ENCODE peak calls at places on chromosomes 1 and 21, in four cellular contexts. G, Z, D and P are unnamed samples.

GRCh38 chr21:43347461-43347860 is 79.5 kb downstream of the SIK1 start:
- DNase-seq in G (no peak), Z (no peak), D (no peak), P (no peak)

GRCh38 chr1:26582836-26583460 is 53.4 kb downstream of the RPS6KA1 start:
- DNase-seq in G (no peak), Z (no peak), D (no peak), P (peak)

GRCh38 chr1:25148673-25149300 is 83.5 kb downstream of the SYF2 start:
- DNase-seq in G (peak), Z (no peak), D (no peak), P (no peak)

GRCh38 chr1:192809286-192810252 is 730 bp downstream of the RGS2 start:
- DNase-seq in G (peak), Z (no peak), D (peak), P (peak)

GRCh38 chr1:182120411-182121258 is 59.1 kb upstream of the ZNF648 start:
- DNase-seq in G (peak), Z (no peak), D (no peak), P (no peak)

GRCh38 chr21:43775795-43776430 is at the start of gene CSTB:
- DNase-seq in G (peak), Z (peak), D (peak), P (peak)

GRCh38 chr1:214660900-214661299 is 57.9 kb downstream of the CENPF start:
- DNase-seq in G (peak), Z (no peak), D (no peak), P (peak)

GRCh38 chr1:234701737-234702341 is 91.9 kb upstream of the IRF2BP2 start:
- DNase-seq in G (no peak), Z (no peak), D (no peak), P (no peak)

GRCh38 chr1:215022723-215023122 is 59.8 kb upstream of the KCNK2 start:
- DNase-seq in G (no peak), Z (no peak), D (no peak), P (peak)

GRCh38 chr1:100354971-100355394 is 2.7 kb downstream of the CDC14A start:
- DNase-seq in G (no peak), Z (peak), D (peak), P (peak)

GRCh38 chr1:33093004-33093403 is 12.1 kb downstream of the AZIN2 start:
- DNase-seq in G (no peak), Z (no peak), D (peak), P (no peak)

GRCh38 chr1:204275695-204276596 is 62.2 kb upstream of the GOLT1A start:
- DNase-seq in G (no peak), Z (no peak), D (no peak), P (no peak)

GRCh38 chr1:36576118-36576517 is 93.4 kb upstream of the CSF3R start:
- DNase-seq in G (peak), Z (peak), D (peak), P (peak)

GRCh38 chr1:113657126-113657525 is 102.2 kb downstream of the PHTF1 start:
- DNase-seq in G (no peak), Z (no peak), D (no peak), P (no peak)

GRCh38 chr1:76901158-76901767 is 34.0 kb downstream of the ST6GALNAC5 start:
- DNase-seq in G (peak), Z (peak), D (peak), P (peak)

GRCh38 chr1:10339815-10340214 is 59.0 kb upstream of the PGD start:
- DNase-seq in G (peak), Z (peak), D (peak), P (peak)

GRCh38 chr1:246165826-246166709 is 341.0 kb downstream of the SMYD3 start:
- DNase-seq in G (peak), Z (no peak), D (no peak), P (no peak)

GRCh38 chr1:47948126-47948525 is 49.1 kb downstream of the TRABD2B start:
- DNase-seq in G (peak), Z (no peak), D (no peak), P (no peak)

GRCh38 chr1:38589036-38589435 is 270.5 kb downstream of the RRAGC start:
- DNase-seq in G (no peak), Z (no peak), D (no peak), P (no peak)

GRCh38 chr21:39908265-39908923 is 41.2 kb downstream of the PCP4 start:
- DNase-seq in G (no peak), Z (no peak), D (no peak), P (no peak)

GRCh38 chr1:81706650-81707435 is 93.9 kb upstream of the ADGRL2 start:
- DNase-seq in G (no peak), Z (no peak), D (no peak), P (peak)

GRCh38 chr21:42107881-42108553 is 36.9 kb downstream of the UMODL1 start:
- DNase-seq in G (peak), Z (no peak), D (peak), P (peak)

GRCh38 chr1:212218911-212219310 is 66.3 kb upstream of the PPP2R5A start:
- DNase-seq in G (no peak), Z (no peak), D (no peak), P (peak)

GRCh38 chr21:45599146-45599581 is 44.4 kb upstream of the PCBP3 start:
- DNase-seq in G (no peak), Z (no peak), D (no peak), P (no peak)

GRCh38 chr1:44571712-44572571 is 102.3 kb downstream of the TMEM53 start:
- DNase-seq in G (no peak), Z (no peak), D (peak), P (no peak)

GRCh38 chr21:42505090-42505726 is 8.4 kb upstream of the SLC37A1 start:
- DNase-seq in G (no peak), Z (no peak), D (no peak), P (no peak)

GRCh38 chr1:198651685-198652400 is 13.0 kb downstream of the PTPRC start:
- DNase-seq in G (no peak), Z (no peak), D (no peak), P (no peak)

GRCh38 chr1:167720965-167721616 is 691 bp upstream of the MPZL1 start:
- DNase-seq in G (peak), Z (no peak), D (no peak), P (peak)

GRCh38 chr1:116777831-116778830 is 23.9 kb downstream of the CD2 start:
- DNase-seq in G (no peak), Z (no peak), D (no peak), P (peak)

GRCh38 chr1:69315823-69316222 is 251.9 kb upstream of the LRRC7 start:
- DNase-seq in G (no peak), Z (no peak), D (no peak), P (no peak)

GRCh38 chr1:182249201-182249676 is 142.4 kb downstream of the GLUL start:
- DNase-seq in G (no peak), Z (no peak), D (peak), P (no peak)

GRCh38 chr1:53410100-53410541 is 49.1 kb upstream of the DMRTB1 start:
- DNase-seq in G (no peak), Z (no peak), D (no peak), P (peak)

GRCh38 chr1:109818351-109819325 is 54.9 kb upstream of the EPS8L3 start:
- DNase-seq in G (no peak), Z (no peak), D (peak), P (no peak)

GRCh38 chr1:109821221-109821669 is 57.5 kb upstream of the EPS8L3 start:
- DNase-seq in G (peak), Z (no peak), D (peak), P (peak)

GRCh38 chr1:109817881-109818280 is 54.2 kb upstream of the EPS8L3 start:
- DNase-seq in G (no peak), Z (no peak), D (no peak), P (no peak)

GRCh38 chr1:109819906-109820305 is 56.2 kb upstream of the EPS8L3 start:
- DNase-seq in G (no peak), Z (no peak), D (peak), P (no peak)

GRCh38 chr1:109819365-109819764 is 55.6 kb upstream of the EPS8L3 start:
- DNase-seq in G (no peak), Z (no peak), D (peak), P (no peak)
- TF ChIP-seq RAD21 in G (no peak), Z (no peak), D (no peak), P (no peak)

GRCh38 chr1:86616433-86616832 is 69.6 kb downstream of the CLCA4 start:
- DNase-seq in G (no peak), Z (no peak), D (no peak), P (no peak)

GRCh38 chr1:86621286-86621685 is 74.4 kb downstream of the CLCA4 start:
- DNase-seq in G (no peak), Z (no peak), D (no peak), P (no peak)

GRCh38 chr1:86616871-86617270 is 70.0 kb downstream of the CLCA4 start:
- DNase-seq in G (no peak), Z (no peak), D (no peak), P (no peak)

GRCh38 chr1:86619313-86619712 is 72.4 kb downstream of the CLCA4 start:
- DNase-seq in G (no peak), Z (no peak), D (no peak), P (no peak)

DNA sequence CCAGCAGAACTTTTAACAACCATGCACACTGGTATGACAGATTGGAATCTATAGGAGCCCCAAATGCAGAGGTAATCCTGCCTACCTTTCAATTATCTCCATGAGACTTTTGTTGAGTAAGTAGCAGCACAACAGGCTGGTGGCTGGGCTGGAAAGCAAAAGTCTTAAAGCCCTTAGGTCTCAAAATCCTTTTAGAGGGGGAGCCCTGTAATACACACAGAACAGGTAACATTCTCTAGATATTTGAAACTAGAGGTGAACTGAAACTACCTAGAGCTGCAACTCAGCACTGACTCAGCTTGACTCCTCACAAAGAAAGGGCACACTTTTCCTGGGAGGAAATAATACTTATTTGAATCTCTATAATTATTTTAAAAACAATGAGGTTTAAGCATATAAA is 71.5 kb downstream of the CLCA4 start:
- DNase-seq in G (no peak), Z (no peak), D (no peak), P (no peak)
- TF ChIP-seq RAD21 in G (no peak), Z (no peak), D (no peak), P (no peak)

GRCh38 chr1:78652019-78652560 is 2.5 kb downstream of the IFI44 start:
- DNase-seq in G (no peak), Z (no peak), D (no peak), P (no peak)

GRCh38 chr1:78650114-78650513 is 483 bp downstream of the IFI44 start:
- DNase-seq in G (no peak), Z (no peak), D (no peak), P (no peak)

GRCh38 chr1:78651247-78651646 is 1.6 kb downstream of the IFI44 start:
- DNase-seq in G (no peak), Z (no peak), D (no peak), P (peak)

GRCh38 chr1:78647238-78647637 is 2.4 kb upstream of the IFI44 start:
- DNase-seq in G (no peak), Z (no peak), D (no peak), P (no peak)

DNA sequence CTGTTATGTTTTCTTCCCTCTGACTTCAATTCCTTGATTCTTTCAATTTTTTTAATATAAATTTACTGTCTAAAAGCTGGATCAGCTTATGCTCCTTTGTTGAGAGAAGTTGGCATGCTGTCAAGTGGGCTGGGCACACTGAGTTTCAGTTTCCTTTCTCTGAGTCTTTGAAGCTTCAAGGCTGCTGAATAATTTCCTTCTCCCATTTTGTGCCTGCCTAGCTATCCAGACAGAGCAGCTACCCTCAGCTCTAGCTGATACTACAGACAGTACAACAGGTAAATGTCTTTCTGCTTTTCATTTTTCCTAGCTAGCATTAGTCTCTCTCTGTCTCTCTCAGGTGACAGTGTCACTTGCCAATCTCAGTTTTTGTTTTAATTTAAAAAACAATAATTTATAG is at the start of gene IFI44:
- DNase-seq in G (no peak), Z (no peak), D (no peak), P (peak)
- TF ChIP-seq RAD21 in G (no peak), Z (no peak), D (no peak), P (no peak)

DNA sequence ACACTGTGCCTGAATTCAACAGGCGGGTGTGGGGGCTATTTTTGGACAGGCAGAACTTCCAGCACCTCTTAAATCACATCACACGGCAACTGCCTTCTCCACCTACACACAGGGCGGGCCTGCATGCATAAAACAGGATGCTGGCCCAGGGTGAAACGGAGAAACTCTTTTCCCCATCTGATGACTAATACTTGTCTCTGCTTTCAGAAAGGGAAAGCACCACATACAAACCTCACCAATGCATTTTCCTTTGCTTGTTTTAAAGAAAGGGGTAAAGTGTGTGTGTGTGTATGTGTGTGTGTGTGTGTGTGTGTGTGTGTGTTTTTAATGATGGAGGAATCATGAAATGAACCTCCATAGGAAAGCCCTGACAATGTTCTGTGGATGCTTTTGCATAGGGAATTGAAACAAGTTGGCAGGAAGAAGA is 48.5 kb downstream of the SPAG17 start:
- DNase-seq in G (no peak), Z (no peak), D (no peak), P (peak)
- TF ChIP-seq RAD21 in G (no peak), Z (no peak), D (no peak), P (no peak)

DNA sequence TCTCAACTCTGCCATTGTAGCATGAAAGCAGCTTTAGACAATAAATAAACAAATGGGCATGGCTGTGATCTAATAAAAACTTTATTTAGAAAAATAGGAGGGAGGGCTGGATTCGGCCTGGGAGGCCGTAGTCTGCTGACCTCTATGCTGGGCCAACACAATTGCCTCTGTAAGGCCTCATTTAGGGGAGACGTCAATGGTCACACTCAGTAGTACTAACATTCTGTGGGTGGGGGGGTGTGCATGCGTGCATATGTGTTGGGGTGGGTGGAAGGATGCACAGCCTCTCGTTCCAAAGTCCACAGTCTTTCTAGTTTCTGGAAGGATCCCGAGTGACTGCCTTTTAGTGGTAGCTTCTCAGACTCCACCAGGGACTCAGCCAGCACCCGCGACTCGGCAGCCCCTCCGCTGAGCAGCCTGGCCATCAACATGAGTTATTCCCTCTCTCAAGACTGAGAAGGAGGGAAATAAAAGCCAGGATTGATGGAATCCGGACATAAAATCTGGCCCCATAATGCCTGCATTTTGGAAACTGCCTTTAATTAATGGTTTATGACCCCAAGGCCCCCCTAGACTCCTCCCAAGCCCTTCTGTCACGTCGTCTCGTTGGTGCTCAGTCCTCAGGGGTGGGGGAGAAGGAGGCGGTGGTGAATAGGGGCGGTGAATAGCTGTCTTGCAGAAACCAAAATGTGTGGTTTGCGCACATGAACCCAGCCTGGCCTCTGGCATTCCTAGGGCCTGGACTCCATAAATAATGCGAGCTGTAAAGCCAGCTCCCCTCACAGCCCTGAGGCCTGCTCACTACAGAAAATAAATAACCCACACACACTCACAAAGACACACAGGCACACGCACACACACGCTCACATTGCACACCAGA is 65.2 kb upstream of the TMEM51 start:
- DNase-seq in G (no peak), Z (no peak), D (no peak), P (peak)
- TF ChIP-seq RAD21 in G (no peak), Z (no peak), D (no peak), P (no peak)

GRCh38 chr21:38797470-38797869 is 8.3 kb upstream of the ETS2 start:
- DNase-seq in G (peak), Z (peak), D (peak), P (no peak)

GRCh38 chr21:38800046-38800758 is 5.5 kb upstream of the ETS2 start:
- DNase-seq in G (no peak), Z (no peak), D (no peak), P (no peak)

GRCh38 chr21:38798081-38798480 is 7.6 kb upstream of the ETS2 start:
- DNase-seq in G (no peak), Z (no peak), D (no peak), P (no peak)

GRCh38 chr21:38796426-38796825 is 9.3 kb upstream of the ETS2 start:
- DNase-seq in G (no peak), Z (no peak), D (peak), P (peak)

DNA sequence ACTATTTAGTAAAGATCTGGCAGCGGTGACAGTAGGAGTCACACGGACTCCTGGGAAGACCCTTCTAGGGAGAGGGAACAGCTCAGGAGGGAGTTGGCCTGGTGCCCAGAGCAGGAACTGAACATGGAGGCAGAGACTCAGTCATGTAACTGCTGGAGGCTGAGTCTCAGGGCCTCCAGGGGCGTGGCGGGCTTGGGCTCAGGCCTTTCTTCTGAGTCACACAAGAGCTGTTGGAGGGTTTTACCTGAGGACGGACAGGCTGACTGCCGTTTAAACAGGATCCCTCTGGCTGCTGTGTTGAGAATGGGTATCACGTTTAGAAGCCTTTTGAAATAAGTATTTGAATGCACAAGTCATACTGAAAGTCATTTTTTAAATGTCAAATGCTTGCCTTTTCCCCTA is 7.2 kb upstream of the ETS2 start:
- DNase-seq in G (peak), Z (peak), D (peak), P (no peak)
- TF ChIP-seq RAD21 in G (no peak), Z (no peak), D (peak), P (no peak)